ENCODE peak calls at places on chromosomes 13 and 19, in four cellular contexts. One of them, this sample, is unnamed.

GRCh38 chr13:75879656-75880055 is 243.5 kb downstream of the LMO7 start:
- DNase-seq in H9: no peak
- DNase-seq in left lung: no peak
- DNase-seq in CD8-positive, alpha-beta memory T cell: no peak
- DNase-seq in this sample: no peak

GRCh38 chr19:35216026-35216832 is 12.3 kb downstream of the FAM187B start:
- DNase-seq in H9: no peak
- DNase-seq in left lung: no peak
- DNase-seq in CD8-positive, alpha-beta memory T cell: no peak
- DNase-seq in this sample: no peak

GRCh38 chr13:97367016-97367415 is 67.0 kb upstream of the RAP2A start:
- DNase-seq in H9: no peak
- DNase-seq in left lung: peak; percentile 54
- DNase-seq in CD8-positive, alpha-beta memory T cell: no peak
- DNase-seq in this sample: no peak

GRCh38 chr13:70668983-70669382 is 560.7 kb upstream of the KLHL1 start:
- DNase-seq in H9: no peak
- DNase-seq in left lung: no peak
- DNase-seq in CD8-positive, alpha-beta memory T cell: no peak
- DNase-seq in this sample: no peak

GRCh38 chr13:25217023-25217909 is 45.2 kb upstream of the AMER2 start:
- DNase-seq in H9: no peak
- DNase-seq in left lung: no peak
- DNase-seq in CD8-positive, alpha-beta memory T cell: no peak
- DNase-seq in this sample: no peak

GRCh38 chr19:6412111-6412999 is 12.3 kb downstream of the KHSRP start:
- DNase-seq in H9: peak; percentile 90
- DNase-seq in left lung: no peak
- DNase-seq in CD8-positive, alpha-beta memory T cell: peak; percentile 49
- DNase-seq in this sample: no peak

GRCh38 chr13:79281335-79281734 is 124.7 kb downstream of the RBM26 start:
- DNase-seq in H9: peak; percentile 73
- DNase-seq in left lung: no peak
- DNase-seq in CD8-positive, alpha-beta memory T cell: no peak
- DNase-seq in this sample: peak; percentile 32

GRCh38 chr13:47426126-47426849 is 529.4 kb upstream of the HTR2A start:
- DNase-seq in H9: no peak
- DNase-seq in left lung: peak; percentile 35
- DNase-seq in CD8-positive, alpha-beta memory T cell: no peak
- DNase-seq in this sample: no peak

GRCh38 chr19:11479470-11480080 is 1.3 kb downstream of the ELAVL3 start:
- DNase-seq in H9: peak; percentile 92
- DNase-seq in left lung: no peak
- DNase-seq in CD8-positive, alpha-beta memory T cell: no peak
- DNase-seq in this sample: peak; percentile 44

GRCh38 chr13:40016953-40017660 is 361.6 kb downstream of the COG6 start:
- DNase-seq in H9: no peak
- DNase-seq in left lung: no peak
- DNase-seq in CD8-positive, alpha-beta memory T cell: no peak
- DNase-seq in this sample: no peak

GRCh38 chr13:44267966-44268365 is 105.7 kb upstream of the SERP2 start:
- DNase-seq in H9: no peak
- DNase-seq in left lung: no peak
- DNase-seq in CD8-positive, alpha-beta memory T cell: no peak
- DNase-seq in this sample: no peak

GRCh38 chr13:59120297-59120843 is 1043.4 kb downstream of the DIAPH3 start:
- DNase-seq in H9: no peak
- DNase-seq in left lung: no peak
- DNase-seq in CD8-positive, alpha-beta memory T cell: no peak
- DNase-seq in this sample: no peak

GRCh38 chr13:101925731-101926130 is 473.3 kb downstream of the ITGBL1 start:
- DNase-seq in H9: no peak
- DNase-seq in left lung: no peak
- DNase-seq in CD8-positive, alpha-beta memory T cell: no peak
- DNase-seq in this sample: no peak

GRCh38 chr13:24612726-24613125 is 67.5 kb upstream of the ATP12A start:
- DNase-seq in H9: no peak
- DNase-seq in left lung: no peak
- DNase-seq in CD8-positive, alpha-beta memory T cell: no peak
- DNase-seq in this sample: no peak

GRCh38 chr19:19366691-19367396 is 38.6 kb upstream of the GATAD2A start:
- DNase-seq in H9: peak; percentile 94
- DNase-seq in left lung: peak; percentile 63
- DNase-seq in CD8-positive, alpha-beta memory T cell: peak; percentile 68
- DNase-seq in this sample: peak; percentile 84

DNA sequence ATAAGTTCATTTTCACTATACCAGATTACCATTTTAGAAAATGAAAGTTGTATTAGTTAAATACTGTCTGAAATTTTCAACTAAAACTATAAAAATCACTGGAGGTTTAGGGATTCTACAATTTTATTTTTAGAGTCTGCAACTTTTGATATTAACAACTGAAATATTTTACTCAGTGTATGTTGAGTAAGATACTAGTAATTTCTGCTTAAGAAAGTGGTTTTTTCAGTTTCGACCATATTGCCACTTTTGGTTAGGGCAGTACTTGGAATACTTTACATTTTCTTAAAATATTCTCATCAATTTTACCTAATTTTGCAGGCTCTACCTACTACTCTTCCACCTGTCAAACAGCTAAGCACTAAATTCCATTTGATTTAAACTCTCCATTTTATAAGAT is 59.6 kb downstream of the KCNRG start:
- DNase-seq in H9: no peak
- DNase-seq in left lung: no peak
- DNase-seq in CD8-positive, alpha-beta memory T cell: no peak
- DNase-seq in this sample: no peak
- H3K4me1 ChIP-seq in H9: no peaks in the 10 kb centered on the region
- H3K4me1 ChIP-seq in left lung: peaks cover 8% of the 10 kb centered on the region
- H3K4me1 ChIP-seq in CD8-positive, alpha-beta memory T cell: no peaks in the 10 kb centered on the region
- H3K4me1 ChIP-seq in this sample: peaks cover 47% of the 10 kb centered on the region

GRCh38 chr13:109668433-109669233 is 117.8 kb downstream of the IRS2 start:
- DNase-seq in H9: no peak
- DNase-seq in left lung: no peak
- DNase-seq in CD8-positive, alpha-beta memory T cell: no peak
- DNase-seq in this sample: no peak

GRCh38 chr13:109665781-109666249 is 120.6 kb downstream of the IRS2 start:
- DNase-seq in H9: no peak
- DNase-seq in left lung: no peak
- DNase-seq in CD8-positive, alpha-beta memory T cell: no peak
- DNase-seq in this sample: no peak

GRCh38 chr13:109667754-109668360 is 118.5 kb downstream of the IRS2 start:
- DNase-seq in H9: no peak
- DNase-seq in left lung: no peak
- DNase-seq in CD8-positive, alpha-beta memory T cell: no peak
- DNase-seq in this sample: no peak

GRCh38 chr13:109665211-109665610 is 121.2 kb downstream of the IRS2 start:
- DNase-seq in H9: no peak
- DNase-seq in left lung: no peak
- DNase-seq in CD8-positive, alpha-beta memory T cell: no peak
- DNase-seq in this sample: no peak

DNA sequence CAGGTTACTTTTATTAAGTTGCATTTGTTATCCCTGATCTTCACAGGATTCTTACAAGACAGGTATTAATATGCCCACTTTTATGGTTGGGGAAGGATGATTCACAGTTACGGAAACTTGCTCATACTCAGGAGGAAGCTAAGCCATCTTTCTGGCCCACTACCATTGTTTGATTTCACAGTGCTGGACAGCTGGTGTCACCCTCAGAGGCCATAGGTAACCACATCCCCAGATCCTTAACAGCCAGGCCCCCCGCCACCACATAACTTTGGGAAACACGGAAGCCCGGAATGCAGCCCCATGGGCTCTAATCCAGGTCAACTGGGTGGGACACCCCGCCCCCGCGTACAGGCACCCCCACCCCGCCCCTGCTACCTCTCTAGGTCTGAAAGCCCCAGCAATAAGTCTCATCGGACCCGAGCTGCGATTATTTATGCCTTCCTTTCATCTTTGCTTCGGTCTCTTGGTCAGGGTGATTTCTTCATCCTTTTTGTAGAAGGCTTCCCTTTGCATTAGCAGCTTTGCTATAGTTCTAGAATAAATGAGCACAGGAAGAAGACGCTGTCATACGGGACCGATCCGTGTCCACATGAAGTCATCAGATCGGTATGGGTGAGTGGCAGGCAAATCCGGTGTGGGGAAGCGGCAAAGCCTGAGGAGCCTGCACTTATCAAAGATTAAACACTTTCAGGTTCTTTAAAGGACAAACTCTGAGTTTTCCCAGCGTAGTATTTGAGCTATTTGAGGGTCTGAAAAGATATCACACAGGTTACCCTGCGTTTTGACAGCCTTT is 119.5 kb downstream of the IRS2 start:
- DNase-seq in H9: no peak
- DNase-seq in left lung: no peak
- DNase-seq in CD8-positive, alpha-beta memory T cell: no peak
- DNase-seq in this sample: no peak
- H3K4me1 ChIP-seq in H9: no peaks in the 10 kb centered on the region
- H3K4me1 ChIP-seq in left lung: no peaks in the 10 kb centered on the region
- H3K4me1 ChIP-seq in CD8-positive, alpha-beta memory T cell: no peaks in the 10 kb centered on the region
- H3K4me1 ChIP-seq in this sample: no peaks in the 10 kb centered on the region

GRCh38 chr13:29937379-29937778 is 87.0 kb upstream of the UBL3 start:
- DNase-seq in H9: no peak
- DNase-seq in left lung: no peak
- DNase-seq in CD8-positive, alpha-beta memory T cell: no peak
- DNase-seq in this sample: no peak

GRCh38 chr13:29940715-29941114 is 90.3 kb upstream of the UBL3 start:
- DNase-seq in H9: no peak
- DNase-seq in left lung: no peak
- DNase-seq in CD8-positive, alpha-beta memory T cell: no peak
- DNase-seq in this sample: no peak

GRCh38 chr13:29937836-29938235 is 87.4 kb upstream of the UBL3 start:
- DNase-seq in H9: peak; percentile 48
- DNase-seq in left lung: no peak
- DNase-seq in CD8-positive, alpha-beta memory T cell: peak; percentile 24
- DNase-seq in this sample: no peak

GRCh38 chr13:29936961-29937360 is 86.5 kb upstream of the UBL3 start:
- DNase-seq in H9: no peak
- DNase-seq in left lung: no peak
- DNase-seq in CD8-positive, alpha-beta memory T cell: no peak
- DNase-seq in this sample: no peak

DNA sequence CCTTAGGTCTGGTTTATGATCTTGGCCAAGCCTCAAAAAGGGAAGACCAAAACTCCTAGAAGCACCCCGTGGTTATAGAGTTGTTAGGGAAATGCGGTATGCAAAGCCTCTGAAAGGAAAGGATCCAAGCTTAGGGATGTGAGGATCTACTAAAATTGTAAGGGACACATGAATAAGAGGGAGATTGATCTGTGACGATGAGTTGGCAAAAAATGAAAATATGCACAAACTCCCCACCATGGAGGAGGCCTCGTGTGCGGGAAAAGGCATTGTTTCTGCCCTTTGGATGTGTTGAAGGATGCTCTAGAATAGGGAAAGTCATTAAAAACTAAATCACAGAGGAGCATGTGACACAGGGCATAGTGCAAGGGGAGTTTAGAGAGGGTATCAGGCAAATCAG is 88.7 kb upstream of the UBL3 start:
- DNase-seq in H9: no peak
- DNase-seq in left lung: no peak
- DNase-seq in CD8-positive, alpha-beta memory T cell: no peak
- DNase-seq in this sample: no peak
- H3K4me1 ChIP-seq in H9: peaks cover 20% of the 10 kb centered on the region
- H3K4me1 ChIP-seq in left lung: no peaks in the 10 kb centered on the region
- H3K4me1 ChIP-seq in CD8-positive, alpha-beta memory T cell: peaks cover 44% of the 10 kb centered on the region
- H3K4me1 ChIP-seq in this sample: peaks cover 17% of the 10 kb centered on the region

GRCh38 chr13:92657565-92657964 is 569.0 kb upstream of the GPC6 start:
- DNase-seq in H9: no peak
- DNase-seq in left lung: no peak
- DNase-seq in CD8-positive, alpha-beta memory T cell: no peak
- DNase-seq in this sample: no peak
- H3K4me1 ChIP-seq in H9: no peaks in the 10 kb centered on the region
- H3K4me1 ChIP-seq in left lung: no peaks in the 10 kb centered on the region
- H3K4me1 ChIP-seq in CD8-positive, alpha-beta memory T cell: no peaks in the 10 kb centered on the region
- H3K4me1 ChIP-seq in this sample: no peaks in the 10 kb centered on the region

GRCh38 chr13:46389985-46390384 is 2.9 kb upstream of the RUBCNL start:
- DNase-seq in H9: no peak
- DNase-seq in left lung: no peak
- DNase-seq in CD8-positive, alpha-beta memory T cell: peak; percentile 20
- DNase-seq in this sample: peak; percentile 41
- H3K4me1 ChIP-seq in H9: peaks cover 9% of the 10 kb centered on the region
- H3K4me1 ChIP-seq in left lung: peaks cover 2% of the 10 kb centered on the region
- H3K4me1 ChIP-seq in CD8-positive, alpha-beta memory T cell: peaks cover 15% of the 10 kb centered on the region
- H3K4me1 ChIP-seq in this sample: peaks cover 17% of the 10 kb centered on the region

GRCh38 chr19:50413531-50413930 is 5.2 kb upstream of the SPIB start:
- DNase-seq in H9: no peak
- DNase-seq in left lung: no peak
- DNase-seq in CD8-positive, alpha-beta memory T cell: no peak
- DNase-seq in this sample: no peak
- H3K4me1 ChIP-seq in H9: no peaks in the 10 kb centered on the region
- H3K4me1 ChIP-seq in left lung: no peaks in the 10 kb centered on the region
- H3K4me1 ChIP-seq in CD8-positive, alpha-beta memory T cell: no peaks in the 10 kb centered on the region
- H3K4me1 ChIP-seq in this sample: no peaks in the 10 kb centered on the region

This sample was measured in HAP-1.